ENCODE peak calls at places on chromosomes 11 and 22, in ten cellular contexts. One of them, this sample, is unnamed.

GRCh38 chr11:63478896-63479295 is 12.1 kb downstream of the PLAAT5 start:
- DNase-seq in cardiac muscle cell: peak
- DNase-seq in astrocyte of the spinal cord: peak
- DNase-seq in A673: peak
- DNase-seq in AG10803: peak
- DNase-seq in heart left ventricle: no peak
- DNase-seq in dorsolateral prefrontal cortex: peak
- DNase-seq in glutamatergic neuron: no peak
- DNase-seq in neural crest cell: peak
- DNase-seq in PC-3: peak
- DNase-seq in this sample: peak

GRCh38 chr11:105838668-105839403 is 183.2 kb downstream of the MSANTD4 start:
- DNase-seq in cardiac muscle cell: no peak
- DNase-seq in astrocyte of the spinal cord: peak
- DNase-seq in A673: no peak
- DNase-seq in AG10803: no peak
- DNase-seq in heart left ventricle: no peak
- DNase-seq in dorsolateral prefrontal cortex: no peak
- DNase-seq in glutamatergic neuron: no peak
- DNase-seq in neural crest cell: no peak
- DNase-seq in PC-3: peak
- DNase-seq in this sample: peak

GRCh38 chr22:48981671-48982070 is 846.0 kb downstream of the BRD1 start:
- DNase-seq in cardiac muscle cell: no peak
- DNase-seq in astrocyte of the spinal cord: no peak
- DNase-seq in A673: no peak
- DNase-seq in AG10803: no peak
- DNase-seq in heart left ventricle: no peak
- DNase-seq in dorsolateral prefrontal cortex: no peak
- DNase-seq in glutamatergic neuron: no peak
- DNase-seq in neural crest cell: no peak
- DNase-seq in PC-3: no peak
- DNase-seq in this sample: no peak

GRCh38 chr11:14956111-14956510 is 16.0 kb downstream of the CALCA start:
- DNase-seq in cardiac muscle cell: no peak
- DNase-seq in astrocyte of the spinal cord: no peak
- DNase-seq in A673: no peak
- DNase-seq in AG10803: no peak
- DNase-seq in heart left ventricle: no peak
- DNase-seq in dorsolateral prefrontal cortex: no peak
- DNase-seq in glutamatergic neuron: no peak
- DNase-seq in neural crest cell: no peak
- DNase-seq in PC-3: no peak
- DNase-seq in this sample: no peak

GRCh38 chr22:30267382-30268302 is 991 bp upstream of the OSM start:
- DNase-seq in cardiac muscle cell: no peak
- DNase-seq in astrocyte of the spinal cord: no peak
- DNase-seq in A673: no peak
- DNase-seq in AG10803: no peak
- DNase-seq in heart left ventricle: no peak
- DNase-seq in dorsolateral prefrontal cortex: no peak
- DNase-seq in glutamatergic neuron: no peak
- DNase-seq in neural crest cell: no peak
- DNase-seq in PC-3: no peak
- DNase-seq in this sample: no peak

GRCh38 chr22:28882545-28882877 is 861 bp upstream of the ZNRF3 start:
- DNase-seq in cardiac muscle cell: no peak
- DNase-seq in astrocyte of the spinal cord: peak
- DNase-seq in A673: peak
- DNase-seq in AG10803: no peak
- DNase-seq in heart left ventricle: peak
- DNase-seq in dorsolateral prefrontal cortex: no peak
- DNase-seq in glutamatergic neuron: no peak
- DNase-seq in neural crest cell: no peak
- DNase-seq in PC-3: no peak
- DNase-seq in this sample: no peak

GRCh38 chr22:22810471-22810870 is 77.1 kb upstream of the IGLL5 start:
- DNase-seq in cardiac muscle cell: no peak
- DNase-seq in astrocyte of the spinal cord: no peak
- DNase-seq in A673: no peak
- DNase-seq in AG10803: no peak
- DNase-seq in heart left ventricle: no peak
- DNase-seq in dorsolateral prefrontal cortex: no peak
- DNase-seq in glutamatergic neuron: no peak
- DNase-seq in neural crest cell: no peak
- DNase-seq in PC-3: no peak
- DNase-seq in this sample: no peak

GRCh38 chr22:44046485-44047141 is 22.5 kb downstream of the PARVB start:
- DNase-seq in cardiac muscle cell: no peak
- DNase-seq in astrocyte of the spinal cord: no peak
- DNase-seq in A673: no peak
- DNase-seq in AG10803: no peak
- DNase-seq in heart left ventricle: peak
- DNase-seq in dorsolateral prefrontal cortex: no peak
- DNase-seq in glutamatergic neuron: no peak
- DNase-seq in neural crest cell: no peak
- DNase-seq in PC-3: no peak
- DNase-seq in this sample: no peak

GRCh38 chr11:7348432-7349298 is 97.0 kb downstream of the SYT9 start:
- DNase-seq in cardiac muscle cell: peak
- DNase-seq in astrocyte of the spinal cord: no peak
- DNase-seq in A673: peak
- DNase-seq in AG10803: no peak
- DNase-seq in heart left ventricle: no peak
- DNase-seq in dorsolateral prefrontal cortex: no peak
- DNase-seq in glutamatergic neuron: no peak
- DNase-seq in neural crest cell: no peak
- DNase-seq in PC-3: peak
- DNase-seq in this sample: peak

GRCh38 chr11:7347611-7348431 is 96.1 kb downstream of the SYT9 start:
- DNase-seq in cardiac muscle cell: peak
- DNase-seq in astrocyte of the spinal cord: no peak
- DNase-seq in A673: no peak
- DNase-seq in AG10803: no peak
- DNase-seq in heart left ventricle: no peak
- DNase-seq in dorsolateral prefrontal cortex: no peak
- DNase-seq in glutamatergic neuron: no peak
- DNase-seq in neural crest cell: no peak
- DNase-seq in PC-3: no peak
- DNase-seq in this sample: no peak

GRCh38 chr11:7351228-7351627 is 99.5 kb downstream of the SYT9 start:
- DNase-seq in cardiac muscle cell: no peak
- DNase-seq in astrocyte of the spinal cord: no peak
- DNase-seq in A673: no peak
- DNase-seq in AG10803: no peak
- DNase-seq in heart left ventricle: no peak
- DNase-seq in dorsolateral prefrontal cortex: no peak
- DNase-seq in glutamatergic neuron: peak
- DNase-seq in neural crest cell: no peak
- DNase-seq in PC-3: no peak
- DNase-seq in this sample: no peak

GRCh38 chr11:7353100-7353499 is 101.4 kb downstream of the SYT9 start:
- DNase-seq in cardiac muscle cell: peak
- DNase-seq in astrocyte of the spinal cord: no peak
- DNase-seq in A673: peak
- DNase-seq in AG10803: peak
- DNase-seq in heart left ventricle: no peak
- DNase-seq in dorsolateral prefrontal cortex: no peak
- DNase-seq in glutamatergic neuron: peak
- DNase-seq in neural crest cell: peak
- DNase-seq in PC-3: peak
- DNase-seq in this sample: peak
- TF ChIP-seq CTCF in cardiac muscle cell: peak
- TF ChIP-seq CTCF in astrocyte of the spinal cord: no peak
- TF ChIP-seq CTCF in A673: peak
- TF ChIP-seq CTCF in AG10803: peak
- TF ChIP-seq CTCF in heart left ventricle: peak
- TF ChIP-seq CTCF in dorsolateral prefrontal cortex: peak
- TF ChIP-seq CTCF in glutamatergic neuron: peak
- TF ChIP-seq CTCF in neural crest cell: peak
- TF ChIP-seq CTCF in PC-3: peak
- TF ChIP-seq CTCF in this sample: peak

DNA sequence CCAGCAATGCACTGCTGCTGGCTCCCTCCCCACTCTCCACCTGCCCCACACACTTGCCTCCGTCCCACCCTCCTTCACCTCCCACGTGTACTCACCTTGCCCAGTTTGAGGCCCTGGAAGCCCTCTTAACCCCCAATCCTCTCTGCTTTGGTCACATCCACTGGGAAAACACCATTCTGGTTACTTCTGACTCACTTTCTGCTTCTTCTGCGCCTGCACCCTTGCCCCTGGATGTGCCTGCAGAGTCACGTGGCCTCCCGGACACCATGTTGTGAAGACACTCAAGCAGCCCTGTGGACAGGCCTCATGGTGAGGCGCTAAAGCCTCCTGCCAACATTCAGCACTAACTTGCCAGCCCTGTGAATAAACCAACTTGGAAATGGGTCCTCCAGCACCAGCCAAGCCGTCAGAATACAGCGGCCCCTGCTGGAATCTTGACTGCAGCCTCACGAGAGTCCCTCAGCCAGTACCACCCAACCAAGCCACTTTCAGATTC is 2.6 kb upstream of the NAALADL1 start:
- DNase-seq in cardiac muscle cell: peak
- DNase-seq in astrocyte of the spinal cord: peak
- DNase-seq in A673: peak
- DNase-seq in AG10803: no peak
- DNase-seq in heart left ventricle: no peak
- DNase-seq in dorsolateral prefrontal cortex: no peak
- DNase-seq in glutamatergic neuron: no peak
- DNase-seq in neural crest cell: no peak
- DNase-seq in PC-3: no peak
- DNase-seq in this sample: peak
- TF ChIP-seq CTCF in cardiac muscle cell: peak
- TF ChIP-seq CTCF in astrocyte of the spinal cord: peak
- TF ChIP-seq CTCF in A673: no peak
- TF ChIP-seq CTCF in AG10803: peak
- TF ChIP-seq CTCF in heart left ventricle: no peak
- TF ChIP-seq CTCF in dorsolateral prefrontal cortex: no peak
- TF ChIP-seq CTCF in glutamatergic neuron: no peak
- TF ChIP-seq CTCF in neural crest cell: peak
- TF ChIP-seq CTCF in PC-3: no peak
- TF ChIP-seq CTCF in this sample: peak

GRCh38 chr11:111765984-111766833 is at the start of gene PPP2R1B:
- DNase-seq in cardiac muscle cell: peak
- DNase-seq in astrocyte of the spinal cord: peak
- DNase-seq in A673: peak
- DNase-seq in AG10803: peak
- DNase-seq in heart left ventricle: peak
- DNase-seq in dorsolateral prefrontal cortex: peak
- DNase-seq in glutamatergic neuron: peak
- DNase-seq in neural crest cell: peak
- DNase-seq in PC-3: peak
- DNase-seq in this sample: peak
- TF ChIP-seq CTCF in cardiac muscle cell: no peak
- TF ChIP-seq CTCF in astrocyte of the spinal cord: no peak
- TF ChIP-seq CTCF in A673: no peak
- TF ChIP-seq CTCF in AG10803: no peak
- TF ChIP-seq CTCF in heart left ventricle: no peak
- TF ChIP-seq CTCF in dorsolateral prefrontal cortex: peak
- TF ChIP-seq CTCF in glutamatergic neuron: no peak
- TF ChIP-seq CTCF in neural crest cell: no peak
- TF ChIP-seq CTCF in PC-3: no peak
- TF ChIP-seq CTCF in this sample: no peak

GRCh38 chr11:114042234-114042633 is 17.3 kb upstream of the ZBTB16 start:
- DNase-seq in cardiac muscle cell: no peak
- DNase-seq in astrocyte of the spinal cord: no peak
- DNase-seq in A673: no peak
- DNase-seq in AG10803: no peak
- DNase-seq in heart left ventricle: no peak
- DNase-seq in dorsolateral prefrontal cortex: no peak
- DNase-seq in glutamatergic neuron: no peak
- DNase-seq in neural crest cell: no peak
- DNase-seq in PC-3: no peak
- DNase-seq in this sample: no peak
- TF ChIP-seq CTCF in cardiac muscle cell: no peak
- TF ChIP-seq CTCF in astrocyte of the spinal cord: no peak
- TF ChIP-seq CTCF in A673: no peak
- TF ChIP-seq CTCF in AG10803: no peak
- TF ChIP-seq CTCF in heart left ventricle: no peak
- TF ChIP-seq CTCF in dorsolateral prefrontal cortex: no peak
- TF ChIP-seq CTCF in glutamatergic neuron: no peak
- TF ChIP-seq CTCF in neural crest cell: no peak
- TF ChIP-seq CTCF in PC-3: no peak
- TF ChIP-seq CTCF in this sample: no peak

GRCh38 chr22:41946360-41947180 is at the start of gene CENPM:
- DNase-seq in cardiac muscle cell: peak
- DNase-seq in astrocyte of the spinal cord: peak
- DNase-seq in A673: peak
- DNase-seq in AG10803: peak
- DNase-seq in heart left ventricle: peak
- DNase-seq in dorsolateral prefrontal cortex: peak
- DNase-seq in glutamatergic neuron: peak
- DNase-seq in neural crest cell: peak
- DNase-seq in PC-3: peak
- DNase-seq in this sample: peak
- TF ChIP-seq CTCF in cardiac muscle cell: peak
- TF ChIP-seq CTCF in astrocyte of the spinal cord: peak
- TF ChIP-seq CTCF in A673: no peak
- TF ChIP-seq CTCF in AG10803: peak
- TF ChIP-seq CTCF in heart left ventricle: no peak
- TF ChIP-seq CTCF in dorsolateral prefrontal cortex: no peak
- TF ChIP-seq CTCF in glutamatergic neuron: no peak
- TF ChIP-seq CTCF in neural crest cell: peak
- TF ChIP-seq CTCF in PC-3: peak
- TF ChIP-seq CTCF in this sample: no peak

GRCh38 chr11:115613986-115614625 is 109.9 kb upstream of the CADM1 start:
- DNase-seq in cardiac muscle cell: no peak
- DNase-seq in astrocyte of the spinal cord: peak
- DNase-seq in A673: no peak
- DNase-seq in AG10803: peak
- DNase-seq in heart left ventricle: no peak
- DNase-seq in dorsolateral prefrontal cortex: no peak
- DNase-seq in glutamatergic neuron: no peak
- DNase-seq in neural crest cell: no peak
- DNase-seq in PC-3: peak
- DNase-seq in this sample: peak
- TF ChIP-seq CTCF in cardiac muscle cell: peak
- TF ChIP-seq CTCF in astrocyte of the spinal cord: peak
- TF ChIP-seq CTCF in A673: no peak
- TF ChIP-seq CTCF in AG10803: no peak
- TF ChIP-seq CTCF in heart left ventricle: no peak
- TF ChIP-seq CTCF in dorsolateral prefrontal cortex: no peak
- TF ChIP-seq CTCF in glutamatergic neuron: no peak
- TF ChIP-seq CTCF in neural crest cell: no peak
- TF ChIP-seq CTCF in PC-3: no peak
- TF ChIP-seq CTCF in this sample: peak

GRCh38 chr11:119323532-119324033 is 6.7 kb upstream of the MCAM start:
- DNase-seq in cardiac muscle cell: peak
- DNase-seq in astrocyte of the spinal cord: peak
- DNase-seq in A673: peak
- DNase-seq in AG10803: peak
- DNase-seq in heart left ventricle: peak
- DNase-seq in dorsolateral prefrontal cortex: peak
- DNase-seq in glutamatergic neuron: peak
- DNase-seq in neural crest cell: peak
- DNase-seq in PC-3: peak
- DNase-seq in this sample: peak
- TF ChIP-seq CTCF in cardiac muscle cell: peak
- TF ChIP-seq CTCF in astrocyte of the spinal cord: peak
- TF ChIP-seq CTCF in A673: peak
- TF ChIP-seq CTCF in AG10803: peak
- TF ChIP-seq CTCF in heart left ventricle: peak
- TF ChIP-seq CTCF in dorsolateral prefrontal cortex: peak
- TF ChIP-seq CTCF in glutamatergic neuron: peak
- TF ChIP-seq CTCF in neural crest cell: peak
- TF ChIP-seq CTCF in PC-3: peak
- TF ChIP-seq CTCF in this sample: peak